ENCODE peak calls at places on chromosome 13, in five cellular contexts. F is ascending aorta, J is fibroblast of the aortic adventitia, M is A673, W is HCT116. C is an unnamed sample.

GRCh38 chr13:66312312-66313087 is 917.6 kb downstream of the PCDH9 start:
- DNase-seq in W (no peak), M (no peak), F (no peak), J (peak), C (no peak)

GRCh38 chr13:113322043-113322461 is 25.0 kb downstream of the LAMP1 start:
- DNase-seq in W (no peak), F (no peak), M (no peak), J (no peak), C (no peak)

GRCh38 chr13:24038846-24039330 is 121.6 kb upstream of the SPATA13 start:
- DNase-seq in J (peak), F (no peak), W (no peak), M (no peak), C (no peak)

GRCh38 chr13:36819811-36820140 is 754 bp downstream of the RFXAP start:
- DNase-seq in M (peak), J (peak), W (no peak), F (no peak), C (peak)

GRCh38 chr13:110352735-110353134 is 45.7 kb downstream of the COL4A2 start:
- DNase-seq in F (no peak), M (no peak), J (no peak), W (no peak), C (peak)

GRCh38 chr13:25932353-25932752 is 119.5 kb downstream of the SHISA2 start:
- DNase-seq in W (no peak), M (no peak), J (no peak), F (no peak), C (no peak)

GRCh38 chr13:96636310-96636709 is 358.0 kb downstream of the OXGR1 start:
- DNase-seq in W (no peak), M (no peak), J (peak), F (no peak), C (no peak)

GRCh38 chr13:113562085-113562749 is 22.3 kb upstream of the TFDP1 start:
- DNase-seq in F (no peak), W (no peak), M (peak), J (peak), C (peak)

GRCh38 chr13:80591978-80592377 is 251.1 kb upstream of the SPRY2 start:
- DNase-seq in M (no peak), W (no peak), J (no peak), F (no peak), C (no peak)

GRCh38 chr13:113064000-113064533 is 41.5 kb upstream of the F7 start:
- DNase-seq in F (no peak), W (no peak), M (no peak), J (no peak), C (no peak)

GRCh38 chr13:36038785-36039415 is 92.3 kb downstream of the DCLK1 start:
- DNase-seq in J (peak), W (no peak), M (no peak), F (no peak), C (no peak)

GRCh38 chr13:101473458-101473857 is 21.0 kb downstream of the ITGBL1 start:
- DNase-seq in J (peak), W (no peak), M (no peak), F (no peak), C (no peak)

GRCh38 chr13:27170521-27171243 is 929 bp downstream of the USP12 start:
- DNase-seq in F (no peak), M (peak), W (peak), J (peak), C (peak)

GRCh38 chr13:32408296-32408998 is 19.5 kb downstream of the N4BP2L1 start:
- DNase-seq in M (no peak), J (no peak), W (no peak), F (no peak), C (no peak)

GRCh38 chr13:111115841-111116500 is 861 bp downstream of the ARHGEF7 start:
- DNase-seq in F (no peak), J (peak), W (no peak), M (peak), C (peak)

GRCh38 chr13:27367570-27367969 is 56.8 kb upstream of the GTF3A start:
- DNase-seq in J (no peak), M (no peak), W (no peak), F (no peak), C (no peak)

GRCh38 chr13:108226184-108226583 is 8.0 kb downstream of the ABHD13 start:
- DNase-seq in J (no peak), W (no peak), F (no peak), M (no peak), C (no peak)

GRCh38 chr13:40230833-40231266 is 435.6 kb downstream of the FOXO1 start:
- DNase-seq in W (no peak), M (no peak), J (peak), F (no peak), C (no peak)

GRCh38 chr13:83722443-83722842 is 159.8 kb downstream of the SLITRK1 start:
- DNase-seq in M (no peak), F (no peak), W (no peak), J (no peak), C (peak)

GRCh38 chr13:89966524-89966923 is 1381.0 kb upstream of the MIR17HG start:
- DNase-seq in W (no peak), F (no peak), M (no peak), J (no peak), C (peak)

GRCh38 chr13:44312898-44313551 is 60.6 kb upstream of the SERP2 start:
- DNase-seq in M (no peak), F (no peak), J (peak), W (peak), C (no peak)

GRCh38 chr13:44311011-44311481 is 62.6 kb upstream of the SERP2 start:
- DNase-seq in F (no peak), W (no peak), J (peak), M (no peak), C (no peak)

GRCh38 chr13:44313674-44314073 is 60.0 kb upstream of the SERP2 start:
- DNase-seq in J (peak), F (no peak), M (peak), W (peak), C (no peak)

GRCh38 chr13:44309771-44310767 is 63.6 kb upstream of the SERP2 start:
- DNase-seq in W (no peak), F (no peak), J (peak), M (no peak), C (no peak)

GRCh38 chr13:44312131-44312530 is 61.5 kb upstream of the SERP2 start:
- DNase-seq in J (no peak), W (no peak), F (no peak), M (no peak), C (no peak)
- H3K4me3 ChIP-seq in J (no peak), W (no peak), F (no peak), M (no peak), C (no peak)

GRCh38 chr13:46951516-46951915 is 54.7 kb upstream of the HTR2A start:
- DNase-seq in F (no peak), M (no peak), W (peak), J (no peak), C (no peak)

GRCh38 chr13:46949211-46949610 is 52.4 kb upstream of the HTR2A start:
- DNase-seq in J (no peak), F (no peak), W (no peak), M (no peak), C (no peak)

GRCh38 chr13:46948338-46948737 is 51.5 kb upstream of the HTR2A start:
- DNase-seq in F (no peak), J (no peak), M (no peak), W (no peak), C (no peak)

GRCh38 chr13:46953331-46953730 is 56.5 kb upstream of the HTR2A start:
- DNase-seq in F (no peak), J (no peak), M (no peak), W (no peak), C (no peak)

DNA sequence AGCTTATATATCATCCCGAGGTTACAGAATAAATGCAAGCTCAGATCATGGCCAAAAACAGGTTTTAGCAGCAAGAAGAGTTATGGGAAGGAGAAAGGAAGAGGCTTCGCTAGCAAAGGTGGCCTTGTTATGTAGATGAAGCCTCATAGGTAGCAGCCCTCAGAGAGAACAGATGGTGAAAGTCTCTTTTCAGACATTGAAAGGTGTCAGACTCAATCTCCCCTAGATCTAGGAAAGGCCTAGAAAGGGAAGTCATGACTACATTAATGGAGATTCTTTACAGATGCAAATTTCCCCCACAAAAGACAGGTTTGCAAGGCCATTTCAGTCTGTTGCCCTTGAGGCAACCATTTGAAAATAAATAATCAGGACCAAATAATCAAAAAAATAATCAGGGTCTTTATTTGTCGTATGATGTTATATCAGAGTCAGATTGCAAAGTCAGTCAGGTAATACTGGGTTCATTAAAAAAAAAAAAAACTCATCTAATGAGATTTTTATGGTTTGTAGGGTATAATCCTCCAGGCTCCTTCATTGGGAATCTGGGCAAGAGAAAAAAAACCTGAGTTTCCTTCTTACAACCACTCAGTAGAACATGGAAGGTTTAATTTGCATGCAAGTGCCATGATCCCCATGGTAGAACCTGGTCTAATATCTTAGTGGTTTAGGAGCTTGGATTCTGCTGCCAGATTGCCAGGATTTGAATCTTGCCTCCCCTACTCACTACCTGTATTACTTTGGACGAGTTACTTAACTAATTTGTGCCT is 50.8 kb upstream of the HTR2A start:
- DNase-seq in J (no peak), M (no peak), F (no peak), W (no peak), C (peak)
- H3K4me3 ChIP-seq in J (no peak), M (no peak), F (no peak), W (no peak), C (no peak)

GRCh38 chr13:29596064-29596418 is 553 bp upstream of the SLC7A1 start:
- DNase-seq in J (no peak), F (no peak), W (no peak), M (no peak), C (no peak)
- H3K4me3 ChIP-seq in J (peak), F (peak), W (peak), M (peak), C (peak)

DNA sequence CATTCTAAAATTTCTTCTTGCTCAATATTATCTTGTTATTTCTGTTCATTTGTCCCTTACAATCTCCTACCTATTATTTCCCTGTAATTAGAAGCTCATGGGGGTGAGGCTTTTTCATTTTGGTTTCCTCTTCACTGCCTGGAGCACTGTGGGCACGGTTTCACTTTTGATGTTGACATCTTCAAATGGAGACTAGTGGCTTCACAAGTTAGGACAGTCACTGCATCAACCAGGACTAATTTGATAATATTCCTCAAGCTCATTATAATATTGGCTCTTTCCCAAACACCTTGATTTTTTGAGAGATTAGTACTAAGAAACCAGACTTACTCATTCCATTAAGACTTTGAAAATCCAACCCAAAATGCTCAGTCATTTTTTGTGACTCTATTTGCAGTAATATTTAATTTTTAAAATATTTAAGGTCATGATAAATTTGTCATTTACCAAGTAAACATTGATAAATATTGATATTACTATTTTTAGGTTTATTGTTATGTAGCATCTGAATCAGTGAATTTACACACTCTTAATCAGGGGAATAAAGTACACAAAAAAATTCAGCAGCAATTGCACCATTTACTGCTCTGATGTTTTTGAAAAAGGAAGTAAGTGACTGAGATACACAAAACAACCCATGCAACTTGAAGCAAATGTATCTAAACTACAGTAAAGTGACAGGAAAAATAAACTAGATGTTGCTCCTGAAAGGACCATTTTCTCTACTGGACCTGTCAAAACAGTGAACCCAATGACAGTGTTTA is 28.8 kb upstream of the RCBTB2 start:
- DNase-seq in J (no peak), F (no peak), W (no peak), M (peak), C (no peak)
- H3K4me3 ChIP-seq in J (no peak), F (no peak), W (no peak), M (no peak), C (no peak)

GRCh38 chr13:42396901-42397670 is 125.1 kb downstream of the AKAP11 start:
- DNase-seq in W (no peak), F (no peak), J (peak), M (no peak), C (no peak)
- H3K4me3 ChIP-seq in W (no peak), F (no peak), J (no peak), M (no peak), C (no peak)

DNA sequence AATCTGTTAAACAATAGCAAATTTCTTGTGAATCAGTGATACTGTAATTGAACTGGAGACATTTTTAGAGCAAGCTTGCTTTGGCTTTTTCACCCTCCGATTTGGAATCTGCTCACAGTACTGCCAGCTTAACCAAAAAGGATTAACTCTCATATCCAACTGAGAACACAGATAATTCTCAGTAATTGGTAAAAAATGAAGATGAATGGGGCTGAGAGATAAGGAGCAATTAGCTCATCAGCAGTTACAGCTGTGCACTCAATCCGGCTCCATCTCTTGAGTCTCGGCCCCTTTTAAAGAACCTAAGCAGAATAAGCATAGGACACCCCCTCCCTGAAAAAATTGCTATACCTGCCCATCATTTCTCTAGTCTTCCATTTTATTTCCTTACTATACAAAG is 242.4 kb downstream of the DACH1 start:
- DNase-seq in J (no peak), F (no peak), W (no peak), M (peak), C (no peak)
- H3K4me3 ChIP-seq in J (no peak), F (no peak), W (no peak), M (no peak), C (no peak)

GRCh38 chr13:21326155-21327030 is 132.7 kb downstream of the ZDHHC20 start:
- DNase-seq in W (no peak), M (no peak), F (no peak), J (peak), C (peak)
- H3K4me3 ChIP-seq in W (no peak), M (no peak), F (peak), J (peak), C (peak)